ENCODE peak calls at places on chromosome 4, in six cellular contexts. One of them, this sample, is unnamed.

GRCh38 chr4:27366424-27366823 is 505.8 kb downstream of the STIM2 start:
- DNase-seq in NCI-H748 treated with DMSO at 0.1 percent for 48 hours: no peak
- DNase-seq in bronchial epithelial cell: peak
- DNase-seq in CD14-positive monocyte: no peak
- DNase-seq in tibial nerve: no peak
- DNase-seq in LNCaP clone FGC: no peak
- DNase-seq in this sample: no peak

GRCh38 chr4:42371306-42372063 is 25.8 kb upstream of the SHISA3 start:
- DNase-seq in bronchial epithelial cell: peak
- DNase-seq in CD14-positive monocyte: no peak
- DNase-seq in NCI-H748 treated with DMSO at 0.1 percent for 48 hours: no peak
- DNase-seq in LNCaP clone FGC: peak
- DNase-seq in tibial nerve: no peak
- DNase-seq in this sample: peak

GRCh38 chr4:6200011-6200921 is at the start of gene JAKMIP1:
- DNase-seq in LNCaP clone FGC: peak
- DNase-seq in CD14-positive monocyte: no peak
- DNase-seq in bronchial epithelial cell: no peak
- DNase-seq in NCI-H748 treated with DMSO at 0.1 percent for 48 hours: no peak
- DNase-seq in tibial nerve: no peak
- DNase-seq in this sample: peak

GRCh38 chr4:57320217-57320616 is 210.0 kb upstream of the IGFBP7 start:
- DNase-seq in LNCaP clone FGC: no peak
- DNase-seq in NCI-H748 treated with DMSO at 0.1 percent for 48 hours: no peak
- DNase-seq in bronchial epithelial cell: no peak
- DNase-seq in tibial nerve: no peak
- DNase-seq in CD14-positive monocyte: no peak
- DNase-seq in this sample: no peak

GRCh38 chr4:139815646-139816601 is 150.3 kb downstream of the MGST2 start:
- DNase-seq in tibial nerve: no peak
- DNase-seq in NCI-H748 treated with DMSO at 0.1 percent for 48 hours: no peak
- DNase-seq in LNCaP clone FGC: no peak
- DNase-seq in bronchial epithelial cell: peak
- DNase-seq in CD14-positive monocyte: peak
- DNase-seq in this sample: no peak

GRCh38 chr4:40038972-40039371 is 17.7 kb upstream of the N4BP2 start:
- DNase-seq in bronchial epithelial cell: peak
- DNase-seq in CD14-positive monocyte: no peak
- DNase-seq in NCI-H748 treated with DMSO at 0.1 percent for 48 hours: no peak
- DNase-seq in tibial nerve: no peak
- DNase-seq in LNCaP clone FGC: no peak
- DNase-seq in this sample: no peak

GRCh38 chr4:68864438-68865177 is 48.8 kb downstream of the UGT2B10 start:
- DNase-seq in tibial nerve: no peak
- DNase-seq in CD14-positive monocyte: no peak
- DNase-seq in NCI-H748 treated with DMSO at 0.1 percent for 48 hours: no peak
- DNase-seq in bronchial epithelial cell: peak
- DNase-seq in LNCaP clone FGC: peak
- DNase-seq in this sample: no peak

GRCh38 chr4:145557720-145558119 is 61.5 kb upstream of the MMAA start:
- DNase-seq in bronchial epithelial cell: peak
- DNase-seq in tibial nerve: no peak
- DNase-seq in NCI-H748 treated with DMSO at 0.1 percent for 48 hours: peak
- DNase-seq in CD14-positive monocyte: no peak
- DNase-seq in LNCaP clone FGC: no peak
- DNase-seq in this sample: peak

GRCh38 chr4:152847376-152847775 is 67.6 kb downstream of the ARFIP1 start:
- DNase-seq in CD14-positive monocyte: no peak
- DNase-seq in LNCaP clone FGC: no peak
- DNase-seq in bronchial epithelial cell: no peak
- DNase-seq in NCI-H748 treated with DMSO at 0.1 percent for 48 hours: no peak
- DNase-seq in tibial nerve: no peak
- DNase-seq in this sample: no peak

GRCh38 chr4:44446801-44447562 is 1.6 kb downstream of the KCTD8 start:
- DNase-seq in tibial nerve: no peak
- DNase-seq in NCI-H748 treated with DMSO at 0.1 percent for 48 hours: no peak
- DNase-seq in LNCaP clone FGC: no peak
- DNase-seq in bronchial epithelial cell: no peak
- DNase-seq in CD14-positive monocyte: no peak
- DNase-seq in this sample: peak

GRCh38 chr4:84498203-84499026 is 677 bp downstream of the NKX6-1 start:
- DNase-seq in tibial nerve: no peak
- DNase-seq in bronchial epithelial cell: no peak
- DNase-seq in LNCaP clone FGC: no peak
- DNase-seq in NCI-H748 treated with DMSO at 0.1 percent for 48 hours: no peak
- DNase-seq in CD14-positive monocyte: no peak
- DNase-seq in this sample: no peak

GRCh38 chr4:142406051-142406549 is 440.0 kb downstream of the INPP4B start:
- DNase-seq in CD14-positive monocyte: no peak
- DNase-seq in LNCaP clone FGC: no peak
- DNase-seq in tibial nerve: no peak
- DNase-seq in NCI-H748 treated with DMSO at 0.1 percent for 48 hours: no peak
- DNase-seq in bronchial epithelial cell: peak
- DNase-seq in this sample: no peak

GRCh38 chr4:112109455-112110425 is 35.5 kb upstream of the FAM241A start:
- DNase-seq in bronchial epithelial cell: peak
- DNase-seq in CD14-positive monocyte: no peak
- DNase-seq in tibial nerve: no peak
- DNase-seq in NCI-H748 treated with DMSO at 0.1 percent for 48 hours: no peak
- DNase-seq in LNCaP clone FGC: no peak
- DNase-seq in this sample: no peak

GRCh38 chr4:186074189-186074588 is 5.2 kb downstream of the TLR3 start:
- DNase-seq in tibial nerve: no peak
- DNase-seq in LNCaP clone FGC: no peak
- DNase-seq in NCI-H748 treated with DMSO at 0.1 percent for 48 hours: no peak
- DNase-seq in bronchial epithelial cell: no peak
- DNase-seq in CD14-positive monocyte: no peak
- DNase-seq in this sample: no peak

GRCh38 chr4:3196670-3197359 is 52.1 kb upstream of the MSANTD1 start:
- DNase-seq in tibial nerve: no peak
- DNase-seq in CD14-positive monocyte: no peak
- DNase-seq in NCI-H748 treated with DMSO at 0.1 percent for 48 hours: no peak
- DNase-seq in LNCaP clone FGC: no peak
- DNase-seq in bronchial epithelial cell: no peak
- DNase-seq in this sample: no peak

GRCh38 chr4:74415602-74416300 is 29.2 kb upstream of the AREG start:
- DNase-seq in NCI-H748 treated with DMSO at 0.1 percent for 48 hours: no peak
- DNase-seq in LNCaP clone FGC: no peak
- DNase-seq in CD14-positive monocyte: no peak
- DNase-seq in bronchial epithelial cell: peak
- DNase-seq in tibial nerve: no peak
- DNase-seq in this sample: no peak

GRCh38 chr4:29113960-29114359 is 1606.2 kb upstream of the PCDH7 start:
- DNase-seq in tibial nerve: no peak
- DNase-seq in CD14-positive monocyte: no peak
- DNase-seq in LNCaP clone FGC: no peak
- DNase-seq in NCI-H748 treated with DMSO at 0.1 percent for 48 hours: no peak
- DNase-seq in bronchial epithelial cell: no peak
- DNase-seq in this sample: no peak

GRCh38 chr4:187309456-187309855 is 585.8 kb upstream of the FAT1 start:
- DNase-seq in NCI-H748 treated with DMSO at 0.1 percent for 48 hours: no peak
- DNase-seq in CD14-positive monocyte: no peak
- DNase-seq in LNCaP clone FGC: no peak
- DNase-seq in tibial nerve: no peak
- DNase-seq in bronchial epithelial cell: peak
- DNase-seq in this sample: no peak

GRCh38 chr4:88090898-88091297 is 67.5 kb downstream of the ABCG2 start:
- DNase-seq in bronchial epithelial cell: no peak
- DNase-seq in NCI-H748 treated with DMSO at 0.1 percent for 48 hours: no peak
- DNase-seq in tibial nerve: no peak
- DNase-seq in LNCaP clone FGC: no peak
- DNase-seq in CD14-positive monocyte: no peak
- DNase-seq in this sample: no peak

GRCh38 chr4:109079177-109079576 is 223.3 kb downstream of the COL25A1 start:
- DNase-seq in LNCaP clone FGC: no peak
- DNase-seq in NCI-H748 treated with DMSO at 0.1 percent for 48 hours: no peak
- DNase-seq in CD14-positive monocyte: no peak
- DNase-seq in bronchial epithelial cell: peak
- DNase-seq in tibial nerve: no peak
- DNase-seq in this sample: no peak

GRCh38 chr4:14348506-14348905 is 653.8 kb upstream of the CPEB2 start:
- DNase-seq in bronchial epithelial cell: no peak
- DNase-seq in CD14-positive monocyte: no peak
- DNase-seq in tibial nerve: no peak
- DNase-seq in NCI-H748 treated with DMSO at 0.1 percent for 48 hours: no peak
- DNase-seq in LNCaP clone FGC: no peak
- DNase-seq in this sample: no peak